ENCODE peak calls at places on chromosomes 2 and 18, in seven cellular contexts. O, Y, U, X, B, P and N are unnamed samples.

GRCh38 chr18:78546281-78546680 is 433.3 kb upstream of the SALL3 start:
- DNase-seq in O (no peak), Y (no peak), U (no peak), X (no peak), B (no peak), P (no peak), N (no peak)

GRCh38 chr2:189660803-189661147 is 484 bp upstream of the ASNSD1 start:
- DNase-seq in O (no peak), Y (no peak), U (no peak), X (no peak), B (no peak), P (no peak), N (no peak)

GRCh38 chr2:145022021-145022670 is 502.2 kb upstream of the ZEB2 start:
- DNase-seq in O (peak), Y (no peak), U (peak), X (no peak), B (no peak), P (no peak), N (no peak)

GRCh38 chr2:219204425-219205164 is 2.0 kb upstream of the ZFAND2B start:
- DNase-seq in O (no peak), Y (no peak), U (no peak), X (no peak), B (no peak), P (no peak), N (no peak)

GRCh38 chr18:33761363-33761762 is 183.3 kb downstream of the ASXL3 start:
- DNase-seq in O (peak), Y (no peak), U (peak), X (no peak), B (no peak), P (no peak), N (no peak)

GRCh38 chr18:36692909-36693308 is 135.9 kb downstream of the TPGS2 start:
- DNase-seq in O (peak), Y (no peak), U (peak), X (no peak), B (no peak), P (no peak), N (no peak)

GRCh38 chr2:30756051-30756719 is 51.1 kb downstream of the CAPN13 start:
- DNase-seq in O (no peak), Y (no peak), U (no peak), X (no peak), B (no peak), P (no peak), N (no peak)

GRCh38 chr2:105769504-105769903 is 24.8 kb downstream of the NCK2 start:
- DNase-seq in O (no peak), Y (no peak), U (no peak), X (peak), B (no peak), P (peak), N (no peak)

GRCh38 chr2:202847693-202848524 is 23.7 kb downstream of the ICA1L start:
- DNase-seq in O (no peak), Y (no peak), U (no peak), X (no peak), B (no peak), P (no peak), N (no peak)

GRCh38 chr2:100580474-100581264 is 17.9 kb downstream of the PDCL3 start:
- DNase-seq in O (no peak), Y (no peak), U (no peak), X (no peak), B (no peak), P (no peak), N (no peak)

GRCh38 chr2:85865539-85866164 is 23.1 kb downstream of the ST3GAL5 start:
- DNase-seq in O (peak), Y (no peak), U (peak), X (no peak), B (no peak), P (no peak), N (no peak)

GRCh38 chr2:137947032-137947713 is 17.1 kb upstream of the HNMT start:
- DNase-seq in O (no peak), Y (no peak), U (no peak), X (no peak), B (no peak), P (no peak), N (no peak)

GRCh38 chr18:3262234-3263171 is 570 bp downstream of the MYL12B start:
- DNase-seq in O (peak), Y (no peak), U (no peak), X (no peak), B (peak), P (peak), N (no peak)

GRCh38 chr2:70385966-70386595 is 84.2 kb upstream of the FAM136A start:
- DNase-seq in O (peak), Y (no peak), U (peak), X (no peak), B (no peak), P (peak), N (peak)

GRCh38 chr18:24427484-24427883 is 1.0 kb downstream of the IMPACT start:
- DNase-seq in O (peak), Y (no peak), U (peak), X (no peak), B (no peak), P (peak), N (no peak)

GRCh38 chr2:222180619-222181018 is 118.2 kb downstream of the PAX3 start:
- DNase-seq in O (no peak), Y (no peak), U (no peak), X (no peak), B (no peak), P (no peak), N (no peak)

GRCh38 chr2:33275689-33276444 is 200.6 kb upstream of the RASGRP3 start:
- DNase-seq in O (peak), Y (no peak), U (peak), X (no peak), B (peak), P (no peak), N (no peak)

GRCh38 chr2:128618642-128619041 is 300.0 kb upstream of the HS6ST1 start:
- DNase-seq in O (no peak), Y (no peak), U (no peak), X (no peak), B (peak), P (no peak), N (no peak)

GRCh38 chr2:54586062-54586982 is 130.2 kb downstream of the SPTBN1 start:
- DNase-seq in O (peak), Y (no peak), U (peak), X (no peak), B (no peak), P (no peak), N (no peak)

GRCh38 chr2:64654993-64655666 is 1.4 kb upstream of the SERTAD2 start:
- DNase-seq in O (peak), Y (no peak), U (no peak), X (no peak), B (no peak), P (no peak), N (no peak)

GRCh38 chr2:45962522-45962921 is 311.0 kb downstream of the PRKCE start:
- DNase-seq in O (peak), Y (no peak), U (peak), X (no peak), B (peak), P (no peak), N (peak)

GRCh38 chr2:143816927-143817326 is 687.7 kb downstream of the ARHGAP15 start:
- DNase-seq in O (no peak), Y (no peak), U (no peak), X (no peak), B (no peak), P (no peak), N (no peak)

GRCh38 chr2:27710640-27711430 is 47.1 kb downstream of the SLC4A1AP start:
- DNase-seq in O (peak), Y (no peak), U (peak), X (no peak), B (no peak), P (no peak), N (no peak)

GRCh38 chr18:7954229-7954628 is 387.1 kb downstream of the PTPRM start:
- DNase-seq in O (peak), Y (no peak), U (peak), X (no peak), B (no peak), P (no peak), N (no peak)

GRCh38 chr2:71460595-71461303 is 7.4 kb downstream of the DYSF start:
- DNase-seq in O (peak), Y (no peak), U (no peak), X (no peak), B (peak), P (peak), N (no peak)
- TF ChIP-seq CTCF in O (peak), Y (peak), U (peak), X (peak), B (peak), P (peak), N (peak)

DNA sequence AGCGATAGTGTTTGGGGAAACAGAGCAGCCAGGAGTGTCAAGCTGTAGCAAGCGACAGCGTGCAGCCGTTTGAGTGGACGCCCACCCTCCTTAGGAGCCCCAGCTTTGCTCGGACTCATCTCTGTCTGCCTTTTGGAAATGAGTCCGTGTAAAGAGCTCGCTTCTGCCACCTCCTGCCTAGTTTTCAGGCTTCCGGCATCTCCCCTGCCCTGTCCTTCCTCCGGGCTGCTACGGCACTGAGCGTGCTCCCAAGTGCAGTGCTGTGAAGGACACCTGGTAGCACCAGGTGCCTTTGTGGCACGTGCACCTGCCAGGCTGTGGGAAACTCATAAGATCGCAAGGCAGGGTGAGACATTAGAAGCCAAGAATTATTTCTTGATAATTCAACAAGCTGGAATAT is 117.1 kb downstream of the RNF144A start:
- DNase-seq in O (peak), Y (no peak), U (no peak), X (no peak), B (no peak), P (peak), N (no peak)
- TF ChIP-seq CTCF in O (no peak), Y (peak), U (no peak), X (no peak), B (no peak), P (no peak), N (peak)

DNA sequence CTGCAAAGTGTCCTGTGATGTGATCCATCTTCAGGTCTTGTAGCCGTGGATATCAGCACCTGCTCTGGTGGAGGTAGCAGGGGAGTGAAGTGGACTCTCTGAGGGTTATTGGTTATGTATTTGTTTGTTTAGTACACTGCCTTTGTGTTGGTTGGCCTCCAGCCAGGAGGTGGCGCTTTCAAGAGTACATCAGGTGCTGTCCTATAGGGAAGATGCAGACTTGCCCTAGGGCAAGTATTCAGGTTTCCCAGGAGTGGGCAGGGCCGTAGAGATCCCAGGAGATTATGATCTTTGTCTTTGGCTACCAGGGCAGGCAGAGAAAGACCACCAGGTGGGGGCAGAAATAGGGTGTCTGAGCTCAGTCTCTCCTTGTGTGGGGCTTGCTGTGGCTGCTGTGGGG is 411.8 kb downstream of the SOX11 start:
- DNase-seq in O (no peak), Y (no peak), U (no peak), X (no peak), B (peak), P (peak), N (no peak)
- TF ChIP-seq CTCF in O (no peak), Y (peak), U (no peak), X (no peak), B (no peak), P (peak), N (no peak)

GRCh38 chr2:149330127-149331022 is at the start of gene LYPD6:
- DNase-seq in O (peak), Y (peak), U (peak), X (peak), B (peak), P (peak), N (peak)

GRCh38 chr2:149332364-149332763 is 2.0 kb downstream of the LYPD6 start:
- DNase-seq in O (no peak), Y (no peak), U (no peak), X (no peak), B (no peak), P (no peak), N (no peak)

GRCh38 chr2:149331023-149331400 is 625 bp downstream of the LYPD6 start:
- DNase-seq in O (no peak), Y (peak), U (no peak), X (no peak), B (peak), P (peak), N (no peak)

GRCh38 chr2:149329470-149330126 is 789 bp upstream of the LYPD6 start:
- DNase-seq in O (peak), Y (peak), U (peak), X (peak), B (peak), P (peak), N (no peak)

DNA sequence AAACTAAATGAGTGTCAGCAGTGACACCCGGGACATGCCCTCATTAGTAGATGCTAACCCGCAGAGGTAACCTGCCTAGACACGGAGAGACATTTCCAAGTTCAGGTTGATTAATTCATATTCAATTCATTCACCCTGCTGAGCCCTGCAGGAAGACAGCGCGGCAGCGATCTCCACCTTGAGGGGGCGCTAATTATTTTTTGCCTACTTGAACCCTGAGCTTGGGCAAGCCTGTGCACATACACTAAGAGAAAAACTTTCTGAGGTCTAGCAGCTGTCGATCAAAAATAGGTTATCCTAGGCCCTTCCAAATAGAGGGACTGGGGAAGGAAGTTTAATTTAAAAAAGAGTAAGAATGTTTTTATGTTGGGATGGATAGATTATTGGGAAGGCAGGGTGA is 1.3 kb upstream of the LYPD6 start:
- DNase-seq in O (no peak), Y (no peak), U (no peak), X (peak), B (no peak), P (peak), N (no peak)
- TF ChIP-seq CTCF in O (no peak), Y (peak), U (peak), X (peak), B (peak), P (peak), N (peak)

DNA sequence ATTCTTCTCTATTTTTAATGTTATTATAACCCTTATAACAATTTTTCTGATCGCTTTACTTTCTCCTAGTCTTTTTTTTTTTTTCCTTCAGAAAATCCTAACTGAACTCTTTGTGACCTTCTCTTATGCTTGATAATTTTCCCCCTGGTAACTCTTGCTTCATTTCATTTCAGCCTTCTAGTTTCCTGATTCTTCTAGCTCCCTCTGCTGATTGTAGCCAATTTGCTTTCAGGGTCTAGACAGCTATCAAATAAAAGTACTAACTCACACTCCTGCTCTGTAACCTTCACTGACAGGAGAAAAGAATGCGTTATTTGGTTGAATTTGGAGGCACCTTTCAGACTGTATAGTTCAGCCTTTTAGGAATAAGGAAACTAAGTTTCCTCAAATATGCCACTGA is 99.5 kb downstream of the RBM43 start:
- DNase-seq in O (peak), Y (no peak), U (peak), X (no peak), B (no peak), P (peak), N (no peak)
- TF ChIP-seq CTCF in O (peak), Y (peak), U (peak), X (no peak), B (no peak), P (peak), N (peak)

GRCh38 chr18:9140381-9140780 is 3.8 kb downstream of the ANKRD12 start:
- DNase-seq in O (no peak), Y (no peak), U (no peak), X (no peak), B (no peak), P (no peak), N (no peak)
- TF ChIP-seq CTCF in O (no peak), Y (no peak), U (no peak), X (no peak), B (no peak), P (no peak), N (no peak)

GRCh38 chr2:112876257-112876970 is 34.6 kb upstream of the IL37 start:
- DNase-seq in O (no peak), Y (no peak), U (no peak), X (no peak), B (no peak), P (no peak), N (no peak)
- TF ChIP-seq CTCF in O (no peak), Y (no peak), U (no peak), X (no peak), B (no peak), P (no peak), N (no peak)

DNA sequence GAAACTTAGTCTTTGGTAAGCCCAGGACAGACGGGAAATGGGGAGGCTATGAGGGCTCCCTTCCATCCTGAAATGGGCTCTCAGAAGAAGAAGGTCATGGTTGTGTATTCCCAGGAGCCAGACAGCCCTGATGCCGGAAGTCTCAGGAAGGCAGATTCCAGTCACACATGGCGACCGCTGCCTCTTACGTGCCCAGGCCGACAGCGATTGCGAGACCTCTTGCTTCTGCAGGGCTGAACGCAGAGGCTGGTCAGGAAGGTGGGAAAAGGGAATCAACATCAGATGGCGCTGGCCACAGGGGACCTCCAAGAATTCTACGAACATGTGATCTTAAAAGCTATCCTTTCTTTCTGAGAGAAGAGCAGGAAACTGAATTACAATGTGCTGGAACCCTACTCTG is 22.8 kb upstream of the SH3BP4 start:
- DNase-seq in O (no peak), Y (no peak), U (no peak), X (no peak), B (no peak), P (no peak), N (no peak)
- TF ChIP-seq CTCF in O (no peak), Y (no peak), U (no peak), X (no peak), B (no peak), P (no peak), N (no peak)

GRCh38 chr2:130336150-130336876 is 6.4 kb upstream of the IMP4 start:
- DNase-seq in O (no peak), Y (no peak), U (no peak), X (no peak), B (no peak), P (peak), N (peak)

GRCh38 chr2:130334026-130334425 is 8.7 kb upstream of the IMP4 start:
- DNase-seq in O (no peak), Y (no peak), U (no peak), X (no peak), B (no peak), P (no peak), N (peak)

GRCh38 chr2:130328710-130329109 is 14.0 kb upstream of the IMP4 start:
- DNase-seq in O (no peak), Y (no peak), U (peak), X (no peak), B (no peak), P (no peak), N (peak)

GRCh38 chr2:130335226-130335625 is 7.5 kb upstream of the IMP4 start:
- DNase-seq in O (no peak), Y (no peak), U (no peak), X (no peak), B (no peak), P (no peak), N (no peak)

DNA sequence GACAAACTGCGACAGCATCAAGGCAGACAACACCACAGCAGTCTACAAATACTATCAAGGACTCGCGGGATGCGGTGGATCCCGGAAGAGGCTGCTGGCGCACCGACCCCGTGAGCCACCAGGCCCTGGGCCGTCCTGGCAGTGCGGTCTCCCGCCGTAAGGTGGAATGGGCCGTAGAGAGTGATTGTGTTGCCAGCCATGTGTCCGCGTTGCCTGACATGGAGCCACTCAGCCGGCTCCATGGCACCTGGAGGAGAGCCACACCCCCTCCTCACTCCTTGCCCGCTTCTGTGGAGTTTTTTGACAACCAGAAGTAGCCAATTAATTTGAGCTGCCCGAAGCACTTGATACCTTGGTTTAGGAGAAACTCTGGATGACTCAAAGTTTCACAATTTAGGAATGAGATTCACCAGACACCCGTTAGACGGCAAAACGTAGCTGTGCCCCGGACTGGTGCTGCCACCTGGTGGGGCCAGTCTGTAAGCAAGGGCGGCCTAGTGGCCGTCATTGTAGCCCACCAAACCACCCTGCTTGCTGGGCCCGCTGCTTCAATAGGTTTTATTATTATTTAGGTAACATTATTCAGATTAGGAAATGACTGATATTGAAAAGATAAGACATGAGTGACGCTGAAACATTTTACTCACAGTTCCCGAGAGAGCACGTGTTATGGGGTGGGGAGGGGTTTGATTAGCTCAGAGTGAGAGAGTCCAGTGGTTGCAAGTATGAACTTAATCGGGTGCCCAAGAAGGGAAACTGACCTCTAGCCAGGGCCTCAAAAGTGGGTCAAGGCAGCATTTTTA is 10.2 kb upstream of the IMP4 start:
- DNase-seq in O (peak), Y (peak), U (peak), X (peak), B (peak), P (peak), N (peak)
- TF ChIP-seq CTCF in O (peak), Y (peak), U (peak), X (peak), B (peak), P (peak), N (peak)